ENCODE peak calls at places on chromosomes 5 and 9, in four cellular contexts. T is adrenal gland, W is esophagus muscularis mucosa, B is Peyer's patch. C is an unnamed sample.

GRCh38 chr9:134491856-134492255 is 149.7 kb upstream of the COL5A1 start:
- DNase-seq in W (no peak), T (no peak), B (no peak), C (no peak)

GRCh38 chr5:53453898-53454837 is 26.3 kb upstream of the FST start:
- DNase-seq in T (no peak), W (no peak), B (no peak), C (no peak)

GRCh38 chr9:69452110-69452780 is 127.2 kb downstream of the ENTREP1 start:
- DNase-seq in B (no peak), W (no peak), T (no peak), C (peak)

GRCh38 chr5:17186271-17186670 is 31.2 kb upstream of the BASP1 start:
- DNase-seq in B (no peak), W (no peak), T (no peak), C (no peak)

GRCh38 chr9:69139596-69139995 is 34.5 kb upstream of the TJP2 start:
- DNase-seq in B (no peak), W (peak), T (no peak), C (no peak)

GRCh38 chr9:95070549-95071021 is 246.9 kb downstream of the FANCC start:
- DNase-seq in T (no peak), W (no peak), B (no peak), C (no peak)

GRCh38 chr9:94168203-94169000 is 84.1 kb downstream of the PTPDC1 start:
- DNase-seq in W (no peak), T (no peak), B (no peak), C (no peak)

GRCh38 chr9:13728121-13728520 is 448.6 kb upstream of the MPDZ start:
- DNase-seq in B (no peak), W (no peak), T (no peak), C (no peak)

GRCh38 chr9:37966443-37967271 is 62.7 kb upstream of the SLC25A51 start:
- DNase-seq in W (no peak), T (no peak), B (peak), C (no peak)

GRCh38 chr9:136409557-136410455 is 608 bp downstream of the ENTR1 start:
- DNase-seq in B (no peak), W (no peak), T (peak), C (peak)

GRCh38 chr9:6855860-6856259 is 98.1 kb downstream of the KDM4C start:
- DNase-seq in T (no peak), B (no peak), W (no peak), C (no peak)

GRCh38 chr9:11402621-11403020 is 789.8 kb upstream of the PTPRD start:
- DNase-seq in W (no peak), T (no peak), B (no peak), C (no peak)

GRCh38 chr9:105475302-105475701 is 27.5 kb downstream of the FSD1L start:
- DNase-seq in T (no peak), W (no peak), B (no peak), C (no peak)

GRCh38 chr5:75040973-75041372 is 11.4 kb downstream of the GCNT4 start:
- DNase-seq in W (no peak), T (no peak), B (no peak), C (no peak)

GRCh38 chr9:93305497-93306020 is 121.6 kb downstream of the WNK2 start:
- DNase-seq in W (no peak), T (peak), B (peak), C (no peak)

GRCh38 chr5:15069407-15069905 is 197.9 kb upstream of the ANKH start:
- DNase-seq in B (no peak), W (no peak), T (no peak), C (no peak)

GRCh38 chr9:115057559-115057958 is 60.4 kb downstream of the TNC start:
- DNase-seq in T (no peak), W (no peak), B (no peak), C (no peak)

GRCh38 chr9:136225366-136225747 is 20.3 kb downstream of the QSOX2 start:
- DNase-seq in T (no peak), B (no peak), W (no peak), C (no peak)

GRCh38 chr5:106784846-106785245 is 885.9 kb downstream of the EFNA5 start:
- DNase-seq in W (no peak), B (no peak), T (no peak), C (no peak)

GRCh38 chr9:122538757-122539156 is 11.7 kb upstream of the OR1N1 start:
- DNase-seq in W (no peak), B (no peak), T (no peak), C (no peak)

GRCh38 chr5:3317051-3317795 is 278.4 kb upstream of the IRX1 start:
- DNase-seq in W (no peak), T (no peak), B (no peak), C (no peak)

DNA sequence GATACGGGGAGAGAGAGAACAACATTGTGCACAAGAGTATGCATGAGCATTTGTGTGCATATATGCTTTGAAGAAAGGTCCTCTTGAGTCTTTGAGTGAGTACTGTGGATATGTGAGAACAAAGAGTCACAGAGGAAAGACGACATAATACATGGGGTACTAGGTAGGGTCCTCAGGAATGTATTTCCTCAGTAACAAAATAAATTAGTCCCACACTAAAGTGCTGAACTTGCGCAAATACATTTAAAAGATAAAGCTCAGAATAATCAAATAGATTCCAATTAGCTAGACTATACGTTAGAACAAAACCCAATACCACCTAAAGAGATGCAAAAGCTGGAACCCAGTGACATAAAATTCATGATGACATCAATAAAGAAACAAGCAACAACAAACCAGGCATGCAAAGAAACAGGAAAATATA is 70.8 kb downstream of the RAPGEF6 start:
- DNase-seq in B (no peak), W (no peak), T (no peak), C (no peak)
- TF ChIP-seq POLR2A in B (no peak), W (no peak), T (no peak), C (no peak)

DNA sequence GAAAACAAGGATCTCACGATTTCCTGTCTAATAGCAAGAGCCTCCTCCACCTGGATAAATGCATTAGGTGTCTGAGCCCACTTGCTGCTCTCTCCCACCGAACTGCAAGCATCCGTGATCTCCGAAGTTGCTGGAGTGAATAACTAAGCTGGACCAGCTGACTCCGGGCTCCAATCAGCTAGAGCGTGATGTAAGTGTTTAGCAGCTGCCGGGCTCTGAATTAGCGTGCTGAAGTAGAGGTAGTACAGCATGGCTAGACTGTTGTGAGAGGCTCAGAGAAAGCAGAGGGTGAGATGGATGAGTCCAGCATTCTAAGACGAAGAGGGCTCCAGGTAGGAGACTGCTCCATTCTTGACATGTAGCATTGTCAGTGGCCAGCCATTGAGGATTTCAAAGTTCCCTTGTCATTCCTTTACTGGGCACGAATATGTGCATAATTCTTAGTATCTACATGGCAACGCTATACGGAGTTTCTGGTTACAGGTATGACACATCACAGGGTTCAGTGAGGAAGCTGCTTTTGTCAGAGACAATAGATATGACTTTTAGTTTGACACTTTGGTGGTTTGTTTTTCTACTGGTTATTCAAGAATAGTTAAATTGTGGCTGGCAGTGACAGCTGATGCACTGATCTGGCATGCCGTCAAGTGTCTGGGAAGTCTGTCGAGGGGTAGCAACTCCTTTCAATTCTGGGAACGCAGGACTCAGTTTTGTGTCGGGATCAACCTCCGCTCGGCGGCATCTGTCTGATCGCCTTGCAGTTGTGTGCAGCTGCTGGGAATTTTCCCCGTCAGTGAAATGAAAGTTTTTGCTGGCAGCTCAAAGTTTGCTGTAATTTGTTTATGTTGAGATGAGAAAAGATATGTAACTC is 232.6 kb downstream of the MAST4 start:
- DNase-seq in B (peak), W (no peak), T (peak), C (peak)
- TF ChIP-seq POLR2A in B (no peak), W (no peak), T (no peak), C (peak)

GRCh38 chr9:35836595-35836994 is 7.6 kb downstream of the TMEM8B start:
- DNase-seq in W (no peak), T (no peak), B (no peak), C (no peak)
- TF ChIP-seq POLR2A in W (no peak), T (no peak), B (no peak), C (no peak)

DNA sequence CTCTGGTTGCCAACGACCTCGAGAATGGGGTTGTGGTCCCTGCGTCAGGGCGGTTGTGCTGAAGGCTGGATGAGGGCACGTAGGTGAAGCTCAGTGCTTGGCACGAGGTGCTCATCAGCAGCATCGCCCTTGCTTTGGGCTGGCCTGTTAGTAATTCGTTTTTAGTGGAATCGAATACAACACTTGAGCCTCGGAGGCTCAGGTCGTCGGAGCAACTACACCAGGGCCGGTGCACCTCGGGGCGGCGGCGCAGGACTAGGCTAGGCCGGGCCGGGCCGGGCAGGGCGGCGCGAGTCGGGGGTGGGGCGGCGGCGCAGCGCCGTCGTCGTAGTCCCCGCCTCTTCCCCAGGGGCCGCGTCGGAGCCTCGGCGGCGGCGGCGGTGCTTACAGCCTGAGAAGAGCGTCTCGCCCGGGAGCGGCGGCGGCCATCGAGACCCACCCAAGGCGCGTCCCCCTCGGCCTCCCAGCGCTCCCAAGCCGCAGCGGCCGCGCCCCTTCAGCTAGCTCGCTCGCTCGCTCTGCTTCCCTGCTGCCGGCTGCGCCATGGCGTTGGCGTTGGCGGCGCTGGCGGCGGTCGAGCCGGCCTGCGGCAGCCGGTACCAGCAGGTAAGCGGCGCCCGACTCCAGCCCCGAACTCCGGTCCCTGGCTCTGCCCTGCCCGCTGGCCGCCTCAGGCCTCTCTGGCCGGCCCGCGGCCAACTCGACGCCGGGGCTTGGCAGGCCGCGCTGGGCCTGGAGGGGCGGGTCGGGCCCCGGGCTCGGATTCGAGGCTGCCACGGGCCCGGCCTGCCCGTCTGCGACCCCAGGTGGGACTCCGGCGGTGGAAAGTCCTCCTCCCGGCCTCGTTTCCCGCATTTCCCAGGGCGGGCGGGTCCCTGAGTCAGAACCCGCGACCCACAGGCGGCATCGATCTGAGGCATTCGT is at the start of gene NDFIP1:
- DNase-seq in B (peak), W (no peak), T (peak), C (peak)
- TF ChIP-seq POLR2A in B (peak), W (peak), T (peak), C (peak)

C was measured in thyroid gland.